ENCODE peak calls at places on chromosome 4, in nine cellular contexts. X is foreskin keratinocyte, Q is tibial nerve, C is mammary epithelial cell, A is fibroblast of lung, D is psoas muscle, Y is substantia nigra, E is right cardiac atrium, K is endothelial cell of umbilical vein. P is an unnamed sample.

GRCh38 chr4:144574004-144574403 is 72.0 kb upstream of the HHIP start:
- DNase-seq in X (no peak), A (no peak), Y (no peak), Q (no peak), K (peak), E (no peak), C (no peak), D (no peak), P (no peak)

GRCh38 chr4:4875147-4875546 is 15.7 kb downstream of the MSX1 start:
- DNase-seq in E (peak), Q (no peak), X (no peak), K (no peak), D (no peak), A (no peak), C (no peak), Y (no peak), P (no peak)

GRCh38 chr4:155403886-155404285 is 27.1 kb upstream of the MAP9 start:
- DNase-seq in X (peak), Y (no peak), D (no peak), C (peak), K (peak), A (peak), E (no peak), Q (no peak), P (peak)

GRCh38 chr4:139018501-139018900 is 2.9 kb downstream of the NOCT start:
- DNase-seq in K (peak), Q (no peak), A (peak), X (no peak), E (no peak), C (no peak), D (no peak), Y (no peak), P (no peak)

GRCh38 chr4:65089666-65090065 is 580.6 kb downstream of the EPHA5 start:
- DNase-seq in A (peak), C (peak), Y (no peak), K (peak), D (no peak), E (no peak), X (peak), Q (no peak), P (no peak)

GRCh38 chr4:184261246-184261645 is 43.6 kb upstream of the ENPP6 start:
- DNase-seq in E (no peak), K (no peak), Q (no peak), A (no peak), Y (no peak), X (no peak), D (no peak), C (no peak), P (no peak)

GRCh38 chr4:6548201-6548881 is 26.6 kb upstream of the MAN2B2 start:
- DNase-seq in D (no peak), A (peak), E (no peak), C (peak), X (peak), Y (no peak), Q (no peak), K (peak), P (peak)

GRCh38 chr4:108465886-108466491 is 154.4 kb upstream of the RPL34 start:
- DNase-seq in K (no peak), Y (no peak), Q (no peak), E (no peak), D (no peak), C (no peak), A (peak), X (no peak), P (no peak)

GRCh38 chr4:151013491-151013890 is 1.6 kb downstream of the LRBA start:
- DNase-seq in X (no peak), K (peak), Q (no peak), D (no peak), A (no peak), E (no peak), C (no peak), Y (no peak), P (peak)

GRCh38 chr4:100539706-100540105 is 21.9 kb upstream of the EMCN start:
- DNase-seq in Y (no peak), A (no peak), E (no peak), X (no peak), D (no peak), C (no peak), Q (no peak), K (peak), P (no peak)

GRCh38 chr4:129641179-129641578 is 545.2 kb downstream of the C4orf33 start:
- DNase-seq in E (no peak), K (peak), A (peak), C (peak), D (peak), Y (peak), X (peak), Q (peak), P (peak)

GRCh38 chr4:176817222-176817621 is 24.5 kb upstream of the VEGFC start:
- DNase-seq in Q (no peak), D (no peak), X (no peak), A (no peak), K (no peak), E (no peak), C (no peak), Y (no peak), P (no peak)

GRCh38 chr4:69524708-69525107 is 29.0 kb upstream of the UGT2B4 start:
- DNase-seq in K (no peak), C (no peak), Y (no peak), Q (no peak), A (peak), E (no peak), D (no peak), X (no peak), P (no peak)

GRCh38 chr4:152382057-152382785 is 153.7 kb downstream of the FBXW7 start:
- DNase-seq in C (no peak), A (no peak), X (no peak), Y (no peak), Q (no peak), D (no peak), K (peak), E (no peak), P (no peak)

GRCh38 chr4:102344520-102344954 is 745 bp downstream of the SLC39A8 start:
- DNase-seq in X (peak), C (peak), Y (peak), Q (peak), A (peak), D (peak), K (peak), E (peak), P (peak)

GRCh38 chr4:152309418-152309817 is 226.5 kb downstream of the FBXW7 start:
- DNase-seq in D (no peak), K (no peak), X (no peak), C (no peak), Y (no peak), A (no peak), Q (no peak), E (no peak), P (no peak)

GRCh38 chr4:1237981-1238675 is 10.8 kb downstream of the CTBP1 start:
- DNase-seq in X (no peak), Y (no peak), E (peak), Q (no peak), A (no peak), K (no peak), C (no peak), D (no peak), P (no peak)

GRCh38 chr4:141759796-141760425 is 123.5 kb downstream of the IL15 start:
- DNase-seq in A (peak), C (peak), Q (no peak), E (no peak), K (peak), Y (no peak), D (no peak), X (peak), P (peak)

GRCh38 chr4:101157415-101158135 is 189.8 kb downstream of the PPP3CA start:
- DNase-seq in D (no peak), Y (no peak), K (no peak), A (peak), E (no peak), C (no peak), Q (no peak), X (no peak), P (no peak)

GRCh38 chr4:106763044-106763443 is 273.1 kb downstream of the DKK2 start:
- DNase-seq in Y (no peak), D (no peak), X (peak), C (peak), A (peak), E (no peak), K (no peak), Q (no peak), P (no peak)

GRCh38 chr4:160537681-160538080 is 1434.8 kb downstream of the RAPGEF2 start:
- DNase-seq in X (no peak), D (no peak), K (no peak), C (no peak), Y (no peak), A (no peak), E (no peak), Q (no peak), P (no peak)

GRCh38 chr4:112185740-112186670 is 40.8 kb downstream of the FAM241A start:
- DNase-seq in C (no peak), Y (no peak), D (no peak), K (no peak), E (no peak), A (no peak), Q (no peak), X (no peak), P (no peak)

GRCh38 chr4:1328267-1329155 is 18.5 kb upstream of the UVSSA start:
- DNase-seq in C (no peak), K (no peak), X (no peak), A (no peak), D (peak), Q (no peak), Y (no peak), E (peak), P (no peak)

GRCh38 chr4:104693601-104694201 is 199.0 kb upstream of the CXXC4 start:
- DNase-seq in C (peak), D (no peak), Y (no peak), A (peak), X (no peak), E (no peak), K (no peak), Q (no peak), P (peak)

GRCh38 chr4:15837591-15837990 is 59.5 kb downstream of the CD38 start:
- DNase-seq in Y (no peak), C (no peak), Q (no peak), X (no peak), D (no peak), K (no peak), A (no peak), E (no peak), P (no peak)

GRCh38 chr4:54384563-54384962 is 155.5 kb downstream of the PDGFRA start:
- DNase-seq in D (no peak), X (no peak), A (peak), E (no peak), Q (peak), Y (peak), K (peak), C (peak), P (peak)

GRCh38 chr4:4256799-4257198 is 8.8 kb upstream of the TMEM128 start:
- DNase-seq in K (no peak), D (no peak), E (no peak), X (no peak), Y (no peak), A (no peak), Q (no peak), C (peak), P (no peak)

GRCh38 chr4:126564283-126564854 is 1068.4 kb upstream of the INTU start:
- DNase-seq in X (no peak), K (no peak), A (no peak), Q (no peak), D (no peak), E (no peak), Y (no peak), C (no peak), P (no peak)

GRCh38 chr4:170388255-170388654 is 298.5 kb upstream of the AADAT start:
- DNase-seq in K (no peak), Q (no peak), Y (no peak), C (peak), X (peak), D (no peak), A (peak), E (no peak), P (no peak)

GRCh38 chr4:48654015-48654664 is 125.9 kb downstream of the FRYL start:
- DNase-seq in X (no peak), A (peak), Y (no peak), D (no peak), E (no peak), K (no peak), C (no peak), Q (no peak), P (no peak)

GRCh38 chr4:21815651-21816050 is 132.9 kb downstream of the KCNIP4 start:
- DNase-seq in Q (no peak), Y (no peak), D (no peak), A (no peak), C (no peak), K (no peak), X (no peak), E (no peak), P (no peak)

GRCh38 chr4:145486603-145487002 is 5.0 kb downstream of the SMAD1 start:
- DNase-seq in Y (no peak), D (no peak), Q (no peak), X (no peak), K (no peak), A (no peak), E (no peak), C (no peak), P (no peak)

GRCh38 chr4:37431417-37431743 is 186.8 kb downstream of the NWD2 start:
- DNase-seq in X (no peak), C (no peak), Q (no peak), D (no peak), E (no peak), K (no peak), A (no peak), Y (no peak), P (no peak)

GRCh38 chr4:100417565-100417964 is 100.3 kb downstream of the EMCN start:
- DNase-seq in E (no peak), D (no peak), Y (no peak), A (peak), C (peak), Q (no peak), K (no peak), X (peak), P (no peak)

GRCh38 chr4:118865091-118865708 is 23.5 kb upstream of the SYNPO2 start:
- DNase-seq in Y (no peak), K (peak), E (no peak), Q (no peak), X (peak), A (peak), D (no peak), C (peak), P (peak)

GRCh38 chr4:6942238-6942800 is 32.7 kb downstream of the TBC1D14 start:
- DNase-seq in A (peak), D (no peak), K (peak), E (no peak), Q (no peak), Y (no peak), C (peak), X (peak), P (peak)

GRCh38 chr4:83075271-83075670 is 39.3 kb downstream of the PLAC8 start:
- DNase-seq in K (no peak), A (peak), Q (no peak), C (no peak), D (no peak), E (no peak), X (no peak), Y (no peak), P (no peak)

GRCh38 chr4:83071116-83071515 is 36.1 kb downstream of the COPS4 start:
- DNase-seq in X (no peak), D (no peak), K (peak), Q (no peak), C (no peak), A (peak), E (no peak), Y (no peak), P (no peak)

GRCh38 chr4:83075696-83076095 is 38.8 kb downstream of the PLAC8 start:
- DNase-seq in D (no peak), Y (no peak), A (peak), E (no peak), C (no peak), X (peak), K (peak), Q (no peak), P (peak)

DNA sequence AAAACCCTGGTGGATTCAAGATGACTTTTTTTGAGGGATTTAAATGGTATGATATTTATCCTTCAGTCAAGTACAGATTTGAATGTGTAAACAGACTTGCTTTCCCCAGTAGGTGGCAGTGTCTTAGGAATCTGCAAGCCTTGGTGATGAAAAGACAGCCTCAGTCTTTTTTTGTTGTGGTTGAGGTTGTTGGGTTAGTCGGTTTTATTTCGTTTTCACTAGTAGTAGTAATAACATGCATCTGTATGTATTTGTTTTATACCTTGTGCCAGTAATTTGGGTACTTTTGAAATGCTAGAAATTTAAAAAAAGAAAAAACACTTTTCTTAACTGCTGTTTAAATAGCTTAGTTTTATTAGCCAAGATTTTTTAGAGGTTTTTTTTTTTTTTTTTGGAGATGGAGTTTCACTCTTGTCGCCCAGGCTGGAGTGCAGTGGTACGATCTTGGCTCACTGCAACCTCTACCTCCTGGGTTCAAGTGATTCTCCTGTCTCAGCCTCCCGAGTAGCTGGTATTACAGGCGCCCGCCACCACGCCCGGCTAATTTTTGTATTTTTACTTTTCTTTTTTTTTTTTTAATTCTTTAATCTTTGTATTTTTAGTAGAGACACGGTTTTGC is 39.2 kb downstream of the COPS4 start:
- DNase-seq in X (peak), A (peak), Y (no peak), K (peak), E (no peak), C (peak), D (no peak), Q (peak), P (peak)
- H3K27ac ChIP-seq in X (no peak), A (no peak), Y (no peak), K (no peak), E (no peak), C (no peak), D (no peak), Q (no peak), P (peak)

DNA sequence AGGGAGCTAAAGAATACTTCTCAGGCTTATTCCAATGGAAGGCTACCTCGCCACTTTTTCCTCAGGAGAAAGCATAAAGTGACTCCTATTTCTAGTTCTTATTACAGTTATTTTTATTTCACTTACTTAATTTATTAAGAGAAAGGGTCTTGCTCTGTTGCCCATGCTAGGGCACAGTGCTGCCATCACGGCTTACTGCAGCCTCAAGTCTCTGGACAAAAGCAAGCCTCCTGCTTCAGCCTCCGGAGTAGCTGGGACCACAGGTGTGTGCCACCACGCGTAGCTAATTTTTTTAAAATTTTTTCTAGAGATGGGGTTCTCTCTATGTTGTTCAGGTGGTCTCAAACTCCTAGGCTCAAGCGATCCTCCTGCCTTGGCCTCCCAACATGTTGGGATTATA is 36.0 kb upstream of the CHRNA9 start:
- DNase-seq in K (no peak), Q (no peak), X (no peak), A (no peak), D (no peak), C (no peak), E (no peak), Y (no peak), P (no peak)
- H3K27ac ChIP-seq in K (no peak), Q (no peak), X (peak), A (no peak), D (no peak), C (no peak), E (no peak), Y (no peak), P (no peak)

GRCh38 chr4:14446904-14447303 is 555.4 kb upstream of the CPEB2 start:
- DNase-seq in E (no peak), X (no peak), Y (no peak), A (no peak), K (no peak), C (no peak), Q (no peak), D (no peak), P (no peak)
- H3K27ac ChIP-seq in E (no peak), X (no peak), Y (no peak), A (no peak), K (no peak), C (no peak), Q (peak), D (no peak), P (no peak)

DNA sequence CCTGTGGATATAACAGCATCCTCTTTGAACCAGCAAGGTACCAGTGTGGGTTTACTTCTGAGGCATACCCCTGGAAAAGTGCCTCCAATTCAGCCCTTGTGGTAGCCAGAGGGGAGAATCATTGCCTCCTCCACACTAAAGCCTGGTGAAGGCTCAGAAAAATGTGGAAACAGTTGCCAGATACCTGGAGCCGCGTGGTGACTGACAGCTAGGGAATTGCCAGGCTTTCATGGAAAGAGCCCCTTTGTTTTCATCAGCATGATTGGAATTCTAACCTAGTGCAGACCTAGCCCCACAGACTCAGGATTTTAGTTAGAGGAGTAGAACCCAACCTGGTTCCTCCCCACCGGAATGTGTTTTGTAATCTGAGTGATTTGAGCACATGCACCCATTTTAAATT is 168.5 kb upstream of the KLF3 start:
- DNase-seq in D (no peak), A (no peak), X (no peak), K (no peak), E (no peak), Y (no peak), C (no peak), Q (no peak), P (no peak)
- H3K27ac ChIP-seq in D (no peak), A (no peak), X (no peak), K (no peak), E (no peak), Y (no peak), C (no peak), Q (no peak), P (no peak)

GRCh38 chr4:153564630-153565525 is 98.7 kb downstream of the TMEM131L start:
- DNase-seq in A (peak), K (no peak), Y (peak), Q (no peak), C (no peak), X (no peak), D (no peak), E (peak), P (no peak)
- H3K27ac ChIP-seq in A (no peak), K (no peak), Y (peak), Q (no peak), C (no peak), X (no peak), D (peak), E (peak), P (no peak)

GRCh38 chr4:186839122-186840037 is 115.7 kb upstream of the FAT1 start:
- DNase-seq in A (peak), C (peak), Q (peak), E (peak), D (peak), K (peak), Y (no peak), X (peak), P (peak)
- H3K27ac ChIP-seq in A (peak), C (peak), Q (peak), E (peak), D (peak), K (peak), Y (no peak), X (peak), P (peak)

GRCh38 chr4:123741906-123742305 is 345.3 kb downstream of the SPRY1 start:
- DNase-seq in D (no peak), X (no peak), C (no peak), Q (no peak), E (no peak), Y (no peak), K (peak), A (peak), P (no peak)

GRCh38 chr4:123740236-123740635 is 343.6 kb downstream of the SPRY1 start:
- DNase-seq in A (no peak), K (no peak), C (no peak), E (no peak), D (no peak), Q (no peak), Y (no peak), X (no peak), P (no peak)

GRCh38 chr4:123744664-123745290 is 348.2 kb downstream of the SPRY1 start:
- DNase-seq in Q (no peak), D (peak), X (no peak), A (peak), C (no peak), Y (no peak), E (peak), K (peak), P (no peak)

GRCh38 chr4:123746981-123747380 is 350.4 kb downstream of the SPRY1 start:
- DNase-seq in C (no peak), Y (no peak), A (no peak), K (no peak), E (no peak), D (no peak), Q (no peak), X (no peak), P (no peak)

GRCh38 chr4:123743821-123744220 is 347.2 kb downstream of the SPRY1 start:
- DNase-seq in E (no peak), A (no peak), X (no peak), C (no peak), Y (no peak), Q (no peak), D (no peak), K (no peak), P (no peak)
- H3K27ac ChIP-seq in E (no peak), A (no peak), X (no peak), C (no peak), Y (no peak), Q (no peak), D (no peak), K (no peak), P (no peak)

P was measured in RWPE1.